ENCODE peak calls at places on chromosomes 6 and 20, in ten cellular contexts. Z is ELR, U is dermis blood vessel endothelial cell, P is non-pigmented ciliary epithelial cell, R is NCI-H1436 treated with DMSO at 0.1 percent for 48 hours, L is Peyer's patch, M is psoas muscle, H is Caki2, T is upper lobe of right lung, F is B cell. Q is an unnamed sample.

GRCh38 chr6:82951389-82951788 is 114.3 kb downstream of the UBE3D start:
- DNase-seq in U (no peak), L (no peak), F (no peak), P (no peak), H (no peak), T (no peak), R (no peak), Z (peak; percentile 90), M (no peak), Q (no peak)

GRCh38 chr6:139271056-139271455 is 20.7 kb downstream of the TXLNB start:
- DNase-seq in T (no peak), F (peak; percentile 81), L (peak; percentile 84), U (no peak), P (peak; percentile 31), Z (peak; percentile 40), M (no peak), H (no peak), R (no peak), Q (no peak)

GRCh38 chr6:25050356-25050755 is 114.6 kb upstream of the RIPOR2 start:
- DNase-seq in F (peak; percentile 64), P (peak; percentile 78), M (no peak), H (peak; percentile 31), L (peak; percentile 66), T (no peak), Z (peak; percentile 76), R (peak; percentile 39), U (peak; percentile 82), Q (peak; percentile 41)

GRCh38 chr20:24972341-24972740 is 20.2 kb downstream of the APMAP start:
- DNase-seq in F (no peak), R (no peak), H (no peak), U (no peak), M (no peak), Z (no peak), L (no peak), P (no peak), T (no peak), Q (no peak)

GRCh38 chr20:53594068-53595017 is 704 bp upstream of the ZNF217 start:
- DNase-seq in H (peak; percentile 87), F (peak; percentile 97), L (peak; percentile 99), U (peak; percentile 97), M (peak; percentile 98), Z (peak; percentile 95), R (peak; percentile 75), T (peak; percentile 97), P (peak; percentile 37), Q (no peak)

GRCh38 chr20:50335105-50335504 is 144.5 kb downstream of the CEBPB start:
- DNase-seq in T (no peak), M (no peak), R (no peak), P (no peak), L (no peak), F (no peak), H (peak; percentile 23), U (peak; percentile 50), Z (peak; percentile 40), Q (no peak)

GRCh38 chr6:41546866-41547798 is 951 bp downstream of the FOXP4 start:
- DNase-seq in U (peak; percentile 65), H (peak; percentile 4), F (no peak), Z (peak; percentile 64), T (peak; percentile 80), P (no peak), M (peak; percentile 72), L (peak; percentile 61), R (no peak), Q (no peak)

GRCh38 chr20:63189846-63190559 is 25.9 kb downstream of the YTHDF1 start:
- DNase-seq in H (no peak), M (no peak), P (no peak), F (no peak), Z (no peak), T (no peak), R (no peak), U (no peak), L (no peak), Q (no peak)

GRCh38 chr6:81204741-81205140 is 547.7 kb downstream of the TENT5A start:
- DNase-seq in F (no peak), R (no peak), H (no peak), M (no peak), P (no peak), L (no peak), Z (no peak), U (no peak), T (no peak), Q (peak; percentile 38)

GRCh38 chr6:131023834-131024504 is 39.1 kb downstream of the EPB41L2 start:
- DNase-seq in T (no peak), F (no peak), M (no peak), H (peak; percentile 53), R (no peak), P (no peak), Z (peak; percentile 83), U (peak; percentile 59), L (no peak), Q (no peak)

GRCh38 chr6:32938494-32938893 is 2.3 kb downstream of the HLA-DMB start:
- DNase-seq in R (no peak), U (no peak), F (no peak), M (no peak), Z (no peak), T (no peak), H (no peak), P (no peak), L (no peak), Q (no peak)

Q was measured in BJ.